ENCODE peak calls at places on chromosomes 16 and 17, in seven cellular contexts. G is AG09309; W is tibial artery; P is coronary artery; V is A549; L is CD8-positive, alpha-beta T cell; K is upper lobe of right lung. F is an unnamed sample.

GRCh38 chr16:88063201-88063773 is 112.1 kb downstream of the BANP start:
- DNase-seq in W (no peak), V (no peak), G (peak), P (no peak), K (no peak), L (no peak), F (no peak)

GRCh38 chr16:69711115-69711740 is 15.1 kb downstream of the NQO1 start:
- DNase-seq in P (no peak), L (no peak), K (peak), W (peak), V (no peak), G (peak), F (no peak)

GRCh38 chr16:14325921-14326401 is 254.8 kb downstream of the MRTFB start:
- DNase-seq in P (no peak), W (no peak), V (no peak), G (no peak), L (no peak), K (no peak), F (no peak)

GRCh38 chr16:67663151-67663876 is 2.6 kb downstream of the PARD6A start:
- DNase-seq in W (peak), G (no peak), V (peak), L (peak), P (no peak), K (no peak), F (peak)

GRCh38 chr17:8846768-8847211 is 20.7 kb downstream of the PIK3R6 start:
- DNase-seq in V (peak), G (no peak), K (no peak), P (no peak), W (no peak), L (no peak), F (no peak)

GRCh38 chr16:67187175-67187900 is 2.6 kb downstream of the EXOC3L1 start:
- DNase-seq in K (no peak), G (no peak), V (no peak), P (no peak), W (no peak), L (no peak), F (no peak)

GRCh38 chr16:88993006-88993787 is 16.2 kb upstream of the CBFA2T3 start:
- DNase-seq in G (no peak), V (no peak), L (no peak), P (no peak), W (no peak), K (no peak), F (peak)

GRCh38 chr17:40448213-40448638 is 5.0 kb downstream of the IGFBP4 start:
- DNase-seq in G (no peak), K (no peak), W (peak), P (no peak), L (no peak), V (no peak), F (no peak)

GRCh38 chr17:79340286-79340685 is 265.7 kb downstream of the ENGASE start:
- DNase-seq in W (no peak), G (no peak), P (no peak), L (no peak), V (no peak), K (no peak), F (no peak)

GRCh38 chr17:44543213-44543904 is 13.9 kb upstream of the FZD2 start:
- DNase-seq in G (peak), V (peak), P (no peak), L (no peak), W (no peak), K (no peak), F (no peak)

GRCh38 chr17:17774009-17774881 is 62.5 kb downstream of the SREBF1 start:
- DNase-seq in L (no peak), V (peak), W (no peak), G (no peak), K (no peak), P (no peak), F (no peak)

GRCh38 chr17:7056386-7056785 is 12.5 kb upstream of the SLC16A11 start:
- DNase-seq in W (no peak), P (no peak), V (no peak), K (no peak), G (no peak), L (no peak), F (no peak)

DNA sequence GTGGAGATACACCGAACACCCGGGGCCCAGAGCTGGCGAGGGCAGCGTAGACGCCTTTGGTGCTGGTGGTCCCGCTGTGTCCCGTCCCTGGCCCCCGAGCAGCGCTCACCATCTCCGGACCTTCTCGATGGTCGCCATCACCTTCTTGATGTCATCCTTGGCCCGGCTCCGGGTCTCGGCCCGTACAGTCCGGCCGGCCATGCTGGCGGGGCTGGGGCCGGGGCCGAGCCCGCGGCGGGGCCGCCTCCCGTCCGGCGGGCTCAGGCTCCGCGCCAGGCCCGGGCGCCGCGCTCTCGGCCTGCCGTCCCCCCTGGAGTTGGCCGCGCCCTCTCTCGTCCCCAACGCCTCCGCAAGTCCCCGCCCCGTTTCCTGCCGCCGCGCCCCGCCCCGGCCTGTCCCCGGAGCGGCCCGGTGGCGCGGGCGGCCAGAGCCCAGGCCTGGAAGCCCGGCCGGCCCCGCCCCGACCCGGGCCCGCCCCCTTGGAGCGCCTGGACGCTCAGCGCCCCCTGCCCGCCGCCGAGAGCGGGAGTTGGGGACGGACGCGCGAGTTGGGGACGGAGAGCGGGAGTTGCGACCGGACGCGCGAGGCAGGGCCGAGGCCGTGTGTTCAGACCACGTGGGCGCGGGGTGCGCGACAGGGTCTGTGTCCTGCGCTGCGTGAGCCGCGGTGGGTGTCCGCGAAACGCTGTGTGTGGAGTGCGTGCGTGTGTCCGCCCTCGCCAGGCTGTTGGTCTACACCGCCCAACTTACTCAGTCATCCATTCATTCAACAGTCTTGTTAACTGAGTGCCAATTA is at the start of gene BCL7C:
- DNase-seq in G (peak), V (peak), W (peak), P (peak), L (peak), K (peak), F (peak)
- TF ChIP-seq CTCF in G (peak), V (peak), W (peak), P (peak), L (no peak), K (peak), F (no peak)

GRCh38 chr17:51238253-51238887 is 21.5 kb downstream of the MBTD1 start:
- DNase-seq in L (no peak), V (no peak), G (no peak), P (no peak), K (no peak), W (no peak), F (no peak)
- TF ChIP-seq CTCF in L (no peak), V (no peak), G (peak), P (no peak), K (no peak), W (no peak), F (no peak)

GRCh38 chr17:61591930-61592329 is 911 bp upstream of the NACA2 start:
- DNase-seq in V (no peak), L (no peak), W (no peak), G (no peak), K (no peak), P (no peak), F (no peak)

GRCh38 chr17:61587242-61587641 is 3.8 kb downstream of the NACA2 start:
- DNase-seq in W (no peak), G (no peak), L (no peak), P (no peak), V (no peak), K (no peak), F (no peak)

GRCh38 chr17:61591018-61591417 is at the start of gene NACA2:
- DNase-seq in W (no peak), L (no peak), P (no peak), K (no peak), G (no peak), V (no peak), F (no peak)

GRCh38 chr17:61587807-61588660 is 3.0 kb downstream of the NACA2 start:
- DNase-seq in V (no peak), W (no peak), G (no peak), K (no peak), L (no peak), P (no peak), F (no peak)

GRCh38 chr17:61589990-61590389 is 1.0 kb downstream of the NACA2 start:
- DNase-seq in P (no peak), W (no peak), G (no peak), L (no peak), K (no peak), V (no peak), F (no peak)
- TF ChIP-seq CTCF in P (no peak), W (no peak), G (no peak), L (no peak), K (no peak), V (no peak), F (no peak)

GRCh38 chr16:25141648-25142047 is 30.1 kb downstream of the LCMT1 start:
- DNase-seq in W (no peak), P (no peak), V (no peak), K (no peak), G (no peak), L (no peak), F (no peak)

GRCh38 chr16:25135239-25135878 is 23.8 kb downstream of the LCMT1 start:
- DNase-seq in W (no peak), V (peak), P (no peak), G (no peak), L (no peak), K (no peak), F (no peak)

GRCh38 chr16:25134306-25134705 is 22.8 kb downstream of the LCMT1 start:
- DNase-seq in L (no peak), K (no peak), W (no peak), P (no peak), G (no peak), V (no peak), F (no peak)

GRCh38 chr16:25140459-25140858 is 28.9 kb downstream of the LCMT1 start:
- DNase-seq in V (no peak), L (no peak), P (no peak), W (no peak), K (no peak), G (no peak), F (no peak)

GRCh38 chr16:25138130-25138529 is 26.6 kb downstream of the LCMT1 start:
- DNase-seq in G (no peak), W (no peak), K (no peak), V (no peak), L (no peak), P (no peak), F (no peak)
- TF ChIP-seq CTCF in G (no peak), W (no peak), K (no peak), V (no peak), L (no peak), P (no peak), F (no peak)

GRCh38 chr16:19384656-19385055 is 33.0 kb upstream of the TMC5 start:
- DNase-seq in W (no peak), P (no peak), V (peak), K (peak), G (no peak), L (no peak), F (no peak)

GRCh38 chr16:19392352-19392751 is 25.3 kb upstream of the TMC5 start:
- DNase-seq in L (no peak), K (no peak), W (no peak), P (no peak), V (no peak), G (no peak), F (no peak)

GRCh38 chr16:19393226-19394074 is 24.2 kb upstream of the TMC5 start:
- DNase-seq in L (no peak), P (no peak), V (peak), G (peak), W (no peak), K (no peak), F (no peak)

GRCh38 chr16:19386555-19386954 is 31.1 kb upstream of the TMC5 start:
- DNase-seq in P (no peak), G (no peak), V (no peak), K (no peak), L (no peak), W (no peak), F (no peak)

GRCh38 chr16:19389246-19389645 is 28.4 kb upstream of the TMC5 start:
- DNase-seq in W (no peak), K (peak), V (peak), G (no peak), L (peak), P (no peak), F (peak)
- TF ChIP-seq CTCF in W (peak), K (peak), V (peak), G (peak), L (no peak), P (no peak), F (peak)

DNA sequence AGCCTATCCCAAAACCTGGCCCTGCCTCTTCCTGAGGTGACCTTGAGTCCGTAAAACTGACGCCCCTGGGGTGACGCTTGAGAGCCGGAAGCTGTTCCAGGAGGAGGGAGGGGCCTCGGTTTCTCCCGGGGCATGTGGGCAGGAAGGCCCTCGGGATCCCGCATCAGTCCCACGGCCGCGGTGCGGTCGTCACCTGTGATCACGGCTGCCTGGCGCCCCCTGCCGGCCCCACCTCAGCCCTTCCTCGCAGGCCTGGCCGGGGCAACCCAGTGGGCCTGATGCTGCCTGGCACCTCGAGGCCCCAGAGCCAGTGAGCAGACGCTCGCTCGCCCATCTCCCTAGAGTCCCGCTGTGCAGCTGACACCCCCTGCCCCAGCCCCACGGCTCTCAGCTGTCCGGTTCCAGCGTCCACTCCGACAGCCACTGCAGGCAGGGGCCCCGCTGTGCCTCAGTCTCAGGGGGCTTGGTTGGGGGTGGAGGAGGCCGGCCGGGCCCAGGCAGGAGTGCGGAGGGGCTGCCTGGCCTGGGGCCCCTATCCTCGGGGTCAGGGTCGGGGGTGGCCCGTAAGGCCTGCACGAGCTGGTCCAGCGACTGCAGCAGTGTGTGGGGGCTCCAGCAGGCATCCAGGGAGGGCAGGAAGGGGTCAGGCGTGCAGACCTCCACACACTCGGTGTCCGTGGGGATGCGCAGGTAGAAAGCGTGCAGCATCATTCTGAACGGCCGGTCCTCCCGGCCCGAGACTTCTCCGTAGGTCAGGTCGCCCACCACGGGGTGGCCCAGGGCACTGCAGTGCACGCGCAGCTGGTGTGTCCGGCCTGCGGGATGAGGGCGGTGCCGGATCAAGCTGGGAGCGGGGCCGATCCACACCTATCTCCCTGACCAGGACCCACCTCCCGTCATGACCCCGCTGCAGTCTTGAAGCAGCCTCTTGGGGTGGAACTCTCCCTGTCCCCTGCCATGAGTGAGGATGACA is 2.3 kb downstream of the RPUSD1 start:
- DNase-seq in L (peak), V (peak), G (peak), P (no peak), K (peak), W (no peak), F (peak)
- TF ChIP-seq CTCF in L (peak), V (peak), G (peak), P (peak), K (peak), W (peak), F (peak)

GRCh38 chr16:16007743-16008111 is 58.3 kb downstream of the ABCC1 start:
- DNase-seq in G (no peak), V (no peak), P (no peak), K (no peak), L (no peak), W (no peak), F (no peak)
- TF ChIP-seq CTCF in G (no peak), V (no peak), P (no peak), K (no peak), L (no peak), W (no peak), F (no peak)